ENCODE peak calls at places on chromosomes 4 and X, in six cellular contexts. H, A, B, M, W and O are unnamed samples.

GRCh38 chr4:5592272-5592671 is 116.1 kb downstream of the EVC2 start:
- DNase-seq in H (peak), W (no peak), A (no peak), B (no peak), M (no peak), O (no peak)

GRCh38 chr4:20645231-20645630 is 55.0 kb upstream of the PACRGL start:
- DNase-seq in H (no peak), B (no peak), A (no peak), M (no peak), W (no peak), O (no peak)

GRCh38 chr4:160364217-160364616 is 1261.3 kb downstream of the RAPGEF2 start:
- DNase-seq in M (no peak), W (no peak), H (no peak), A (no peak), B (no peak), O (no peak)

GRCh38 chrX:45628041-45628440 is 427.4 kb upstream of the DIPK2B start:
- DNase-seq in A (no peak), W (no peak), B (peak), H (no peak), M (no peak), O (peak)

GRCh38 chr4:153464068-153464467 is 2.1 kb upstream of the TMEM131L start:
- DNase-seq in H (no peak), M (no peak), A (no peak), B (no peak), W (no peak), O (no peak)

GRCh38 chr4:146212781-146213180 is 1.6 kb upstream of the REELD1 start:
- DNase-seq in M (no peak), A (no peak), B (peak), H (no peak), W (no peak), O (no peak)

GRCh38 chrX:31136144-31136572 is 64.3 kb upstream of the FTHL17 start:
- DNase-seq in M (no peak), H (no peak), W (no peak), A (no peak), B (no peak), O (no peak)

GRCh38 chr4:120544838-120545237 is 377.7 kb downstream of the PRDM5 start:
- DNase-seq in M (no peak), H (no peak), W (no peak), B (no peak), A (no peak), O (no peak)

GRCh38 chr4:36209941-36210663 is 34.2 kb downstream of the ARAP2 start:
- DNase-seq in W (no peak), B (no peak), H (no peak), A (no peak), M (no peak), O (no peak)

GRCh38 chr4:72418458-72418857 is 150.6 kb downstream of the ADAMTS3 start:
- DNase-seq in H (no peak), W (no peak), B (peak), A (no peak), M (peak), O (peak)

GRCh38 chr4:99403380-99404194 is 31.6 kb downstream of the ADH7 start:
- DNase-seq in B (peak), W (no peak), M (peak), H (no peak), A (no peak), O (no peak)

DNA sequence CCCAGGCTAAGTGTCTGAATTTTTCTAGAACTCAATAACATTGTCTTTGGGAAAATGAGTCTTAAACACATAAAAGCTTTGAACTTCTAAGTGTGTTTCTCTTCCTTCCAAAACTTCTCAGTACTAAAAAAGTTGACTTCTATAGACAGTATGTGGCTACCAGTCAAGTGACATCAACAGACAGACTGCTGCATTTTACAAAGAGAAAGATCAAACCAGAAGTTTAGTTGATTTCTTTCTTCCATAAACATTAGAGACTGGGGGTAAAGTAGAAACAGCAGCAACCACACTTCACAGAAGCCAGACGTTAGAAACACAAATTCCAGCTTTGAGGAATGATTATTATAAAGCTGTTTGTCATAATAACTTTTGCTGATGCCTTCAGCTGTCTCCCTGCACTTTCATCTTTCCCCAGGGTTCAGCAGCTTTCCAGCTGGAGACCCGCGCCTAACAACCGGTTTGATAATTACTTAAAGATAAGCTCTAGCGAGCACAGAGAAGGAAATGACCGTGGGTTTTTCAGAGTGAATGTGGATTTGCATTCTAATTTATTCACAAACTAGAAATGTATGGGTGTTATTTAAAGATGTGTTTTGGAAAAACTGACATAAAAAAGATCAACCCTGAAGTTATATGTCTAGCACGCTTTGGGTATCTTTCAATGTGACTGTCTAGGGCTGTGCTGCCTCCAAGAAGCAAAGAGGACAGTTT is 15.2 kb upstream of the ENAM start:
- DNase-seq in H (no peak), W (peak), A (no peak), M (no peak), B (peak), O (no peak)
- H3K4me3 ChIP-seq in H (no peak), W (no peak), A (no peak), M (no peak), B (peak), O (peak)

DNA sequence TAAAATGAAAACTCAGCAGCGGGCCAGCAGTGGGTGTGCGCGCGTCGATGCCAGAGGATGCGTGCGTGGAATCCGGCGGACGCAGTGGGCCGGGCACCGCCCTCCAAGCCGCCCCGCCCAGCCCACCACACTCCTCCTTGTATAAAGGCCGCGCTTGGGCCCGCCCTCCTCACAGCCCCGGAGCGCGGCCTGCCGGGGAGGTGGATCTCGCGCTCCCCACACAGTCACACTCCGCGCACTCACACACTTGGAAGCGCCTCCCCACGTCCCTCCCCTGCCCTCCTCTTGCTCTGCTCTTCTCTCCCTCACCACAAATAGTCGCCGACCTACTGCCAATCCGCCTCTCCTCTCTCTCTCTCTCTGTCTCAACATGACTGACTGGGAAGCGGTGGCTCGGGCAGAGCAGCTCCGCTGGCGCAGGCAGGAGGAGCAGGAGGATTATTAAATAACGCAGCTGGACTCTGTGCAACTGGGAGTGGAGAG is at the start of gene CCSER1:
- DNase-seq in H (peak), W (peak), B (peak), A (no peak), M (peak), O (peak)
- H3K4me3 ChIP-seq in H (peak), W (peak), B (peak), A (peak), M (peak), O (no peak)

DNA sequence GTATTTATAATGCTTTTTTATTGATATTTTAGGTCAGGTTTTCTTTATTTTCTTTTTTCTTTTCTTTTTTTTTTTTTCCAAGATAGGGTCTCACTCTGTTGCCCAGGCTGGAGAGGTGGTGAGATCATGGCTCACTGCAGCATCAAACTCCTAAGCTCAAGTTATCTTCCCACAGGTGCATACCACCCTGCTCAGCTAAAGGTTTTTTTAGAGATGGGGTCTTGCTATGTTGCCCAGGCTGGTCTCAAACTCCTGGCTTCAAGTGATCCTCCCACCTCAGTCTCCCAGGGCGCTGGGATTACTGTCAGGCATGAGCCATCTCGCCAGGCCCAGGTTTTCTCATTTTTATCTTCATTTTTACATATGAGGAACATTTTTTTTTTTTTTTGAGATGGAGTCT is 3.3 kb downstream of the WDR44 start:
- DNase-seq in M (no peak), B (no peak), A (no peak), H (no peak), W (no peak), O (no peak)
- H3K4me3 ChIP-seq in M (no peak), B (peak), A (no peak), H (no peak), W (no peak), O (no peak)

DNA sequence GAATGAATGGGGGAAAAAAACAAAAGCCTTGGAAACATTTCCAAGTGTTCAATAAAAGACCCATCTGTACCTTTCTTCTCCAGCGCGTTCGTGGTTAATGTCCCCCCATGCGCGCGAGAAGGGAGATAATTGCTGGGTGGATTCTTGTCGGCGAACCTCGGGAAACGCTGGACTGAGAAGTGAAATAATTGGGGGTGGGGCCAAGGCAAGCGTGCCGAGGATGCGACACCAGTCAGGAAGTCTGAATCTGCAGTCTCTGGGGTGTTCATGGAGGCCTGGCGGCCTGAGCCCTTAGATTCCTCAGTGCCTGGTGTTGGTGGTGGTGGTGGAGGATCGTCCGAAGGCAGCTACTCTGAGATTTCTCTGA is 5.3 kb upstream of the ARX start:
- DNase-seq in W (no peak), H (peak), B (no peak), M (no peak), A (peak), O (no peak)
- H3K4me3 ChIP-seq in W (peak), H (peak), B (no peak), M (peak), A (peak), O (peak)

GRCh38 chrX:17374619-17375360 is at the start of gene NHS:
- DNase-seq in H (peak), M (peak), B (peak), A (peak), W (peak), O (peak)
- H3K4me3 ChIP-seq in H (peak), M (peak), B (peak), A (peak), W (peak), O (peak)

GRCh38 chrX:153708415-153708814 is 15.8 kb downstream of the BCAP31 start:
- DNase-seq in H (peak), W (peak), M (peak), B (peak), A (peak), O (peak)
- H3K4me3 ChIP-seq in H (no peak), W (no peak), M (no peak), B (no peak), A (no peak), O (no peak)

GRCh38 chr4:52843351-52843750 is 18.8 kb upstream of the RASL11B start:
- DNase-seq in A (no peak), W (no peak), M (peak), H (no peak), B (no peak), O (no peak)
- H3K4me3 ChIP-seq in A (no peak), W (no peak), M (no peak), H (no peak), B (no peak), O (no peak)

DNA sequence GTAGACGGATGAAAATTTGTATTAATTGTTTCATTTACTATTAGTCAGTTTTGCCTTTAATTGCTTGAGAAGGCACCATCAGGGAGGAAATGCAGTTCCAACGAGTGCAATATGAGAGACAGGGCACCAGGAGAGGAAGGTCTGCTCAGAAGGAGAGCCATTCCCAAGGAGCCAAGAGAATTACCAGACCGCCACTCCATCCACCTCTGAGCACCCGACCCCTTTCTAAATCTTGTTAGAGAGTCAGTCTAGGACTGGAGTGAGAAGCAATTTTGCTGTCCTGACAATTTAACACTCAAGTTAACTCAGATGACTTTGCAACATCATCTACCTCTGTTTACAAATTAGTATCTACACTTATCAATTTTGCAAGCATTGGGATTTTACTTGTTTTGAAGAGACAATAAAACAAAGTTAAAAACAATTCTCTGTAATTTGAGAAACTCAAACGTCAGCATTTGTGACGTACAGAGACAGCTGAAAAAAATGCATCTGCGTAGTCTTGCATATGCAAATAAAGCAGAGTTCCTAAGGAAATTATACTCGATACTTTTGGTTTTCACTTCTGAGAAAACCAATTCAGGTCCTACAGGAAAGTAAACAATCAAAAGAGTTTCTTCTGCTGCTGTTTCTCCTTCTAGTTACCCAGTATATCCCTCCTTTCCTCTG is 1704.7 kb upstream of the TENM3 start:
- DNase-seq in H (no peak), M (no peak), W (no peak), B (no peak), A (no peak), O (no peak)
- H3K4me3 ChIP-seq in H (no peak), M (no peak), W (no peak), B (no peak), A (no peak), O (no peak)